ENCODE peak calls at places on chromosomes 12 and 14, in four cellular contexts. K, Y, E and F are unnamed samples.

GRCh38 chr12:131872154-131873046 is 22.0 kb upstream of the ULK1 start:
- DNase-seq in E (no peak), Y (no peak), K (no peak), F (peak)

GRCh38 chr14:61526405-61527312 is 168.7 kb upstream of the HIF1A start:
- DNase-seq in E (no peak), Y (no peak), K (peak), F (peak)

GRCh38 chr12:89384050-89384749 is 31.9 kb upstream of the DUSP6 start:
- DNase-seq in Y (no peak), K (peak), E (no peak), F (no peak)

GRCh38 chr14:93759781-93760307 is 28.4 kb downstream of the PRIMA1 start:
- DNase-seq in Y (no peak), K (no peak), E (no peak), F (no peak)

GRCh38 chr12:130838284-130838950 is 633 bp downstream of the STX2 start:
- DNase-seq in Y (no peak), E (peak), K (peak), F (no peak)

GRCh38 chr12:43063642-43064041 is 474.1 kb upstream of the PRICKLE1 start:
- DNase-seq in Y (no peak), K (no peak), E (no peak), F (no peak)

GRCh38 chr12:45913631-45914030 is 76.7 kb downstream of the SCAF11 start:
- DNase-seq in Y (no peak), E (no peak), K (no peak), F (no peak)

GRCh38 chr12:70553391-70553859 is 83.8 kb downstream of the PTPRB start:
- DNase-seq in K (no peak), E (no peak), Y (no peak), F (no peak)

GRCh38 chr12:19847294-19848059 is 408.2 kb downstream of the AEBP2 start:
- DNase-seq in E (no peak), K (peak), Y (no peak), F (no peak)

GRCh38 chr12:105946541-105946940 is 192.2 kb downstream of the NUAK1 start:
- DNase-seq in E (no peak), Y (no peak), K (no peak), F (no peak)

GRCh38 chr14:31038521-31039166 is 12.5 kb upstream of the STRN3 start:
- DNase-seq in K (no peak), E (no peak), Y (no peak), F (no peak)

GRCh38 chr14:74964787-74965769 is 9.7 kb upstream of the PGF start:
- DNase-seq in E (no peak), K (no peak), Y (no peak), F (no peak)

GRCh38 chr14:38316922-38317321 is 61.0 kb upstream of the CLEC14A start:
- DNase-seq in K (no peak), E (no peak), Y (no peak), F (no peak)